ENCODE peak calls at places on chromosomes 5 and 9, in eight cellular contexts. R, T, D, H, Y, F, L and B are unnamed samples.
A peak's percentile ranks its signal among the peaks of the same experiment; 100 is the strongest.

GRCh38 chr9:131927092-131927491 is 152.6 kb downstream of the MED27 start:
- DNase-seq in R (no peak), T (no peak), Y (no peak), L (no peak), H (no peak), F (no peak), D (no peak), B (no peak)

GRCh38 chr5:142492781-142493281 is 168.0 kb upstream of the SPRY4 start:
- DNase-seq in R (peak; percentile 65), H (no peak), D (no peak), Y (no peak), L (peak; percentile 85), T (no peak), F (peak; percentile 11), B (no peak)

GRCh38 chr9:84212224-84212623 is 128.3 kb downstream of the SLC28A3 start:
- DNase-seq in T (no peak), H (no peak), Y (no peak), F (no peak), D (no peak), R (no peak), L (no peak), B (no peak)

GRCh38 chr9:80554856-80555255 is 983.1 kb downstream of the TLE4 start:
- DNase-seq in Y (no peak), D (no peak), R (no peak), L (no peak), F (no peak), T (no peak), H (no peak), B (no peak)

GRCh38 chr5:106171132-106171531 is 1499.6 kb downstream of the EFNA5 start:
- DNase-seq in R (peak; percentile 3), L (no peak), D (no peak), T (no peak), F (no peak), H (no peak), Y (no peak), B (no peak)

GRCh38 chr9:3181049-3181953 is 337.4 kb upstream of the PUM3 start:
- DNase-seq in T (no peak), H (peak; percentile 4), D (peak; percentile 48), F (no peak), Y (peak; percentile 66), R (peak; percentile 37), L (peak; percentile 5), B (no peak)

GRCh38 chr5:122228728-122229392 is 83.2 kb upstream of the SNCAIP start:
- DNase-seq in L (no peak), F (no peak), T (no peak), Y (no peak), H (no peak), D (no peak), R (no peak), B (no peak)

GRCh38 chr9:101737705-101738565 is 512 bp downstream of the GRIN3A start:
- DNase-seq in D (peak; percentile 52), R (peak; percentile 7), L (peak; percentile 15), F (no peak), H (no peak), T (peak; percentile 12), Y (peak; percentile 37), B (no peak)

GRCh38 chr5:172952034-172952511 is 7.2 kb upstream of the RPL26L1 start:
- DNase-seq in R (no peak), L (peak; percentile 78), H (no peak), D (no peak), Y (no peak), T (no peak), F (no peak), B (no peak)

GRCh38 chr5:90882448-90882847 is 323.9 kb downstream of the ADGRV1 start:
- DNase-seq in R (no peak), H (no peak), D (no peak), L (no peak), F (no peak), T (no peak), Y (no peak), B (no peak)

GRCh38 chr5:151474799-151475198 is 27.4 kb downstream of the SLC36A1 start:
- DNase-seq in D (no peak), L (no peak), Y (no peak), F (no peak), R (no peak), T (no peak), H (no peak), B (no peak)

GRCh38 chr9:121331992-121332685 is 37.9 kb downstream of the STOM start:
- DNase-seq in D (peak; percentile 66), F (no peak), L (peak; percentile 76), H (no peak), R (peak; percentile 61), Y (no peak), T (no peak), B (no peak)

GRCh38 chr9:109972026-109973005 is 192.3 kb downstream of the PALM2AKAP2 start:
- DNase-seq in Y (no peak), L (no peak), R (no peak), H (no peak), F (no peak), T (no peak), D (no peak), B (no peak)

GRCh38 chr5:90558344-90559192 is at the start of gene ADGRV1:
- DNase-seq in H (no peak), F (no peak), R (peak; percentile 77), T (peak; percentile 16), D (peak; percentile 55), L (no peak), Y (peak; percentile 88), B (peak; percentile 60)

GRCh38 chr9:135241381-135242380 is 154.2 kb downstream of the OLFM1 start:
- DNase-seq in H (no peak), F (no peak), T (no peak), D (peak; percentile 35), R (no peak), Y (peak; percentile 47), L (no peak), B (no peak)

GRCh38 chr5:166582416-166582815 is 1709.0 kb upstream of the WWC1 start:
- DNase-seq in R (no peak), T (no peak), L (no peak), H (no peak), Y (no peak), F (no peak), D (no peak), B (no peak)

GRCh38 chr5:34534237-34535108 is 121.7 kb upstream of the RAI14 start:
- DNase-seq in T (no peak), Y (no peak), L (peak; percentile 93), D (no peak), F (no peak), H (no peak), R (no peak), B (no peak)

GRCh38 chr5:111928501-111928900 is 171.5 kb upstream of the NREP start:
- DNase-seq in F (no peak), D (no peak), T (no peak), R (no peak), L (no peak), Y (no peak), H (no peak), B (no peak)

GRCh38 chr5:100634937-100635336 is 99.8 kb downstream of the FAM174A start:
- DNase-seq in R (no peak), T (no peak), F (no peak), Y (no peak), D (no peak), H (no peak), L (no peak), B (no peak)

DNA sequence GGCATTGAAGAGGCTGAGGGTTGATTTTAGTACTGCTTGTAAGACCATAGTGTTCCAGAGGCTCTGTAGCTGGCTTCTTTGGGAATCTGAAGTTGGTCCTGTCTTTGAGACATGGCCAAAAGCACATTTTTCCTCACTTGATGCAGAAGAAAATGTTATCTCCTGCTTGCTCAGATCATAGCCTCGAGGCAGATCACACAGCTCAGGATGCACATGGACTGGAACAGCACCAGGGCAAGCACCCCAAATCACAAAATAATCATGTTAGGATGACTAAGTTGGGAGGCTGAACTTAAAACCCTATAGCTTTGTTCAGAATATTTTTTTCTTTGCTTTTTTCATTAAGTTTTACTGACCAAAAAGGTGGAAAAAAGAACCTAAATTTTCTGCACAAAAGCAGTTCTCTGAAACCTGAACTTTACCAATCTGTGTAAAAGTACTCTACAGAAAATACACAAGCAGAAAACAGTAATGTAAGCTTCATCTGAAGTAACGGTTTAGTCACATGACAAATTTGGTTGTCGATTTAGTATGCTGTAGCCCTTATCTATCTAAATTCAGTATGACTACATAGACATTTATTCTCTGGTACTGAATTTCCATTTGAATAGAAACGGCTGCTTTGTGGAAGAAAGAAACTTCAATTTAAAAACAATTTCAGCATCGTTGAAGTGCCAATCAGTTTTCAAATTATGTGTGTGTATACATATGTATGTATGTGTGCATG is 3.4 kb downstream of the KLHL9 start:
- DNase-seq in R (no peak), H (no peak), Y (no peak), L (no peak), T (no peak), D (no peak), F (no peak), B (no peak)
- H3K4me3 ChIP-seq in R (no peak overlapping the region), H (no peak overlapping the region), Y (no peak overlapping the region), L (peak overlapping the region; percentile 92), T (peak overlapping the region; percentile 82), D (peak overlapping the region; percentile 27), F (no peak overlapping the region), B (no peak overlapping the region)

GRCh38 chr9:34991833-34992375 is 2.4 kb downstream of the DNAJB5 start:
- DNase-seq in H (no peak), Y (peak; percentile 62), F (no peak), D (peak; percentile 62), T (peak; percentile 64), L (no peak), R (no peak), B (peak; percentile 91)
- H3K4me3 ChIP-seq in H (no peak overlapping the region), Y (no peak overlapping the region), F (peak overlapping the region; percentile 72), D (no peak overlapping the region), T (peak overlapping the region; percentile 88), L (no peak overlapping the region), R (no peak overlapping the region), B (peak overlapping the region; percentile 90)

GRCh38 chr5:178449163-178450060 is 140.8 kb downstream of the COL23A1 start:
- DNase-seq in R (no peak), H (no peak), F (peak; percentile 59), Y (no peak), D (peak; percentile 77), T (peak; percentile 31), L (no peak), B (peak; percentile 34)
- H3K4me3 ChIP-seq in R (no peak overlapping the region), H (no peak overlapping the region), F (no peak overlapping the region), Y (no peak overlapping the region), D (no peak overlapping the region), T (no peak overlapping the region), L (no peak overlapping the region), B (no peak overlapping the region)

GRCh38 chr9:37984672-37985611 is 81.0 kb upstream of the SLC25A51 start:
- DNase-seq in L (peak; percentile 45), F (peak; percentile 67), D (peak; percentile 74), R (peak; percentile 93), H (no peak), Y (peak; percentile 48), T (peak; percentile 40), B (no peak)

GRCh38 chr9:37984278-37984671 is 80.3 kb upstream of the SLC25A51 start:
- DNase-seq in D (no peak), R (no peak), H (no peak), Y (no peak), T (no peak), L (no peak), F (no peak), B (no peak)

GRCh38 chr9:37987467-37987981 is 81.5 kb downstream of the SHB start:
- DNase-seq in D (peak; percentile 83), Y (peak; percentile 42), R (no peak), T (peak; percentile 47), L (no peak), F (peak; percentile 44), H (no peak), B (no peak)

GRCh38 chr9:37986771-37987258 is 82.2 kb downstream of the SHB start:
- DNase-seq in T (no peak), F (no peak), D (no peak), R (no peak), L (no peak), Y (peak; percentile 46), H (no peak), B (no peak)

GRCh38 chr9:37986001-37986400 is 82.1 kb upstream of the SLC25A51 start:
- DNase-seq in H (no peak), Y (peak; percentile 28), T (no peak), L (no peak), R (no peak), F (no peak), D (no peak), B (no peak)
- H3K4me3 ChIP-seq in H (no peak overlapping the region), Y (no peak overlapping the region), T (no peak overlapping the region), L (no peak overlapping the region), R (no peak overlapping the region), F (no peak overlapping the region), D (no peak overlapping the region), B (no peak overlapping the region)